ENCODE peak calls at places on chromosome 9, in four cellular contexts. T is sigmoid colon, C is A549, N is ovary. B is an unnamed sample.

GRCh38 chr9:121483049-121483448 is 16.6 kb downstream of the GGTA1 start:
- DNase-seq in T (no peak), C (no peak), N (no peak), B (no peak)

GRCh38 chr9:131781069-131781468 is 41.2 kb upstream of the RAPGEF1 start:
- DNase-seq in T (no peak), C (peak), N (no peak), B (no peak)

GRCh38 chr9:4155224-4156026 is 144.4 kb downstream of the GLIS3 start:
- DNase-seq in T (no peak), C (peak), N (no peak), B (no peak)

GRCh38 chr9:69945671-69946141 is 97.9 kb upstream of the MAMDC2 start:
- DNase-seq in T (peak), C (peak), N (peak), B (no peak)

GRCh38 chr9:33377089-33377715 is 25.2 kb downstream of the AQP7 start:
- DNase-seq in T (peak), C (no peak), N (no peak), B (no peak)

GRCh38 chr9:126591922-126592321 is 21.8 kb upstream of the LMX1B start:
- DNase-seq in T (no peak), C (no peak), N (no peak), B (no peak)

GRCh38 chr9:108569624-108570023 is 286.2 kb downstream of the ACTL7B start:
- DNase-seq in T (no peak), C (peak), N (no peak), B (no peak)

GRCh38 chr9:79817469-79818004 is 245.8 kb downstream of the TLE4 start:
- DNase-seq in T (no peak), C (no peak), N (no peak), B (no peak)

GRCh38 chr9:73269430-73270101 is 117.9 kb downstream of the ANXA1 start:
- DNase-seq in T (no peak), C (peak), N (no peak), B (no peak)

GRCh38 chr9:131500377-131500776 is 2.3 kb upstream of the POMT1 start:
- DNase-seq in T (no peak), C (no peak), N (no peak), B (no peak)

GRCh38 chr9:69195681-69196080 is 21.6 kb downstream of the TJP2 start:
- DNase-seq in T (no peak), C (no peak), N (no peak), B (no peak)

GRCh38 chr9:5231212-5231611 is at the start of gene INSL4:
- DNase-seq in T (no peak), C (peak), N (no peak), B (no peak)

GRCh38 chr9:82600536-82601271 is 462.2 kb downstream of the RASEF start:
- DNase-seq in T (no peak), C (no peak), N (no peak), B (no peak)

GRCh38 chr9:636931-637591 is 204.4 kb upstream of the DMRT1 start:
- DNase-seq in T (no peak), C (no peak), N (no peak), B (no peak)

DNA sequence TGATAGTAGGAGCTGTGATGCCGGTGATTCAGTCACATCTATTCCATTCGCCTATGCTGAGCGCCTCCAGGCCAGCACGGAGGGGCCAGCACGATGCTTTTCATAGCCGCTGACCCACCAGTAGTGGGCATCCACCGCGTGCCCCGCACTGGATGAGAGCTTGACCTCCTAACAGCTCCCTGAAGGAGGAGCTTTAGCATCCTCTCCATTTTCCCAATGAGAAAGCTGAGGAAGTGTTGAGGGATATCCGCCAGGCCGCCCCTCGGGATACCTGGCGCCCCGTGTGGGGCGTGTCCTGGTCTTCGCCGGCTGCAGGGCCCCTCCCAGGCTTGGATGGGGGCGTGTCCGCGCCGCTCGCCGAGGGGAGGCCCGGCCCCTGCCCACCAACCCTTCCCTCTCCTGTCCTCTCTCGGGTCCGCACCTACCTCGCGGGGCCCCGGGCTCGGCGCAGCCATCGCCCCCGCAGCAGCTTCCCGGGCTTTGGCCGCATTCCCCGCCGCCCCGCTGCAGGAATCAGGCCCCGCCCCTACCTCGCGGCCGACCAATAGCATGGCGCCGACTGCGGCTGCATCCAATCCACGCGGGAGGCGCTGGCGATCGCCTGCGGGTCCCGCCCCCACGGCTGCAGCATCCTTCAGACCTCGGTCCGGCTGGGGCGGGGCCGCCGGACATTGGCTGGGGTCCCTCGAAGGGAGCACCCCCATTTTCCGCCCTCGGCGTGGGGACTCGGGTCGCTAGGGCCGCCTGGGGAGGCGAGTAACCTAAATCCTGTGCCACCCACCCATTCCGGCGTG is at the start of gene PIP5KL1:
- DNase-seq in T (peak), C (peak), N (peak), B (peak)
- TF ChIP-seq EP300 in T (no peak), C (no peak), N (no peak), B (no peak)

DNA sequence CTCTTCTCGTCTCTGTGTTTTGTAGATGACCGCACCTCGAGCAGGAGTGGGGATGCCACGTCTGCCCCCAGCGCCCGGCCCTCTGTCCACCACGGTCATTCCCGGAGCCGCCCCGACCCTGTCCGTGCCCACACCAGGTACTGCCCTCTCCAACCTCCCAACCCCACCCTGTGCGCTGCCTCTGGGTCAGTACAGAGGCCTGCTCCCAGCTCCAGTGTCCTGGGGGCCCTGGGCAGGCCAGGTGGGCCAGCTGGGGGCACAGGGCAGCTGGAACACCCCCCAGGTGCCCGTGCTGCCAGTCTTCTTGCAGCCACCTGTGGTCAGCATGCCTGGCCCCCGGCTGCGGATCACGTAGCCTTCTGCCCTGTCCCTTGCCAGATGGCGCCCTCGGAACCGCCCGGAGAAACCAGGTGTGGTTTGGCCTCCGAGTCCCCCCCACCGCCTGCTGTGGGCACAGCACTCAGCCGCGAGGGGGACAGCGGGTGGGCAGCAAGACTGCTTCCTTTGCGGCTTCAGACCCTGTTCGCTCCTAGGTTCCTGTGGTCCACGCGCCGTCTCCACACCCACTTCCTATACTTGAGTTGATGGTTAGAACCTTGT is 133.7 kb downstream of the WNK2 start:
- DNase-seq in T (peak), C (no peak), N (no peak), B (no peak)
- TF ChIP-seq CTCF in T (no peak), C (no peak), N (no peak), B (no peak)

DNA sequence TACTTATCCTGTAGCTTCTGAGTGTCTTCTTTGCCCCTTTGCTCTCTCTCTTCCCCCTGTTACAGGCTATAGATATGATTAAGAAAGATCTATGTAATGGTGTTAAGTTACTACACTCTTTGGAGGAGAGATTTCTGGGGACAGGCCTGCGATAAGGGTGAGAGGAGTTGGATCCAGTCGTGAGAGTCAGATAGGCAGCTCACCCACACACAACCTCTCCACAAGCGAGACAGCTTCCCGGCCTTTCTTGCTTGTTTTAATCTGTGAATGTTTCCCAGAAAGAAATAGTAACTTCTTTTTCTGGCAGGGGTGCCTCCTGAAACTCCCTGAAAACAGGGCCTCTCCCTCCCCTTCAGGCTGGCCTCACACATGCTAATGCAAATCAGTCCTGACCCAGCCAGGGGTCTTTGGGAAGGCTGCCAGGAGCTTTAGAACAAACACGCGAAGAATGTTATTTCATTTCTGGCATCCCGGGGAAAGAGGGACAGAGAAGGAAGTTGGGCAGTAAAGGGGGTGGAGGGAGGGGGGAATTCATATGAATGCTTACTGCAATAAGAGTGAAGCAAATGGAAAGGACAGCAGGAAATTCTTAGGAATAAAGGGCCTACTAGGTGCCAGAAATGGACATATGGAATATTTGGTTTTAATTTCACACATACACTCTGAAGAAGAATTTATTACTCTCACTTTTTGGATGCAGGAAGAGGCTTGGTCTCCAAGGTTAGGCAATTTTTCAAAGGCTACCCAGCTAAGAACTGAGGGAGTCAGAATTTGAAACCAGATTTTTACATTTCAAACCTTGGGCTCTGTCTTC is 215.8 kb upstream of the TRIM32 start:
- DNase-seq in T (no peak), C (no peak), N (peak), B (no peak)
- TF ChIP-seq EP300 in T (no peak), C (no peak), N (no peak), B (no peak)

GRCh38 chr9:134455951-134456739 is 129.9 kb downstream of the RXRA start:
- DNase-seq in T (peak), C (peak), N (peak), B (peak)

GRCh38 chr9:134454386-134454978 is 128.2 kb downstream of the RXRA start:
- DNase-seq in T (no peak), C (no peak), N (no peak), B (no peak)

GRCh38 chr9:134456740-134457315 is 130.6 kb downstream of the RXRA start:
- DNase-seq in T (no peak), C (no peak), N (no peak), B (no peak)

GRCh38 chr9:134455010-134455409 is 128.8 kb downstream of the RXRA start:
- DNase-seq in T (no peak), C (no peak), N (no peak), B (no peak)

DNA sequence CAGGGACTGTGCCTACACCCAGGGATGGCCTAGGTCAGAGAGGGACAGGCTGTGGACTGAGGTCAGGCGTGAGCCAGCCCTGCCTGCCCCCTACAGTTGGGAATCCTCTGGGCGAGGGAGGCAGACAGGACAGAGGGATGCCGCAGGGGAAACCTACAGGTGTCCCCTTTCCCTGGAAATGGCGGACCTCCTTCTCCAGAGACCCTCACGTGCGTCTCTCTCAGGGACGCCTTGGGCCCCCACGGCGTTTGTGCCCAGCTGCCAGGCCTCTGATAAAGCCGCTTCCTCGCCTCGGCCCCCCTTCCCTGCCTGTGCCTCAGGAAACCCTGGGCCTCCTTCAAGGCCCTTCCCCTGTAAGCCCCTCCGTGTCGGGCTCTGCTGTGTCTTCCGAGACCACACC is 129.3 kb downstream of the RXRA start:
- DNase-seq in T (no peak), C (no peak), N (no peak), B (no peak)
- TF ChIP-seq CTCF in T (no peak), C (no peak), N (no peak), B (no peak)